ENCODE peak calls at places on chromosomes 6 and 20, in five cellular contexts. F is kidney, O is adipocyte, G is mesendoderm, W is PC-3. K is an unnamed sample. For H3K4me1, the result is how much of the 10 kb centered on the place peaks cover.

GRCh38 chr6:158316022-158316421 is 3.8 kb downstream of the TULP4 start:
- DNase-seq in F (no peak), G (no peak), O (no peak), W (peak), K (peak)

GRCh38 chr6:44003345-44004061 is 123.7 kb downstream of the MRPL14 start:
- DNase-seq in W (no peak), O (no peak), F (peak), G (peak), K (no peak)

GRCh38 chr6:11615214-11615602 is 77.7 kb downstream of the TMEM170B start:
- DNase-seq in W (peak), F (no peak), G (no peak), O (peak), K (peak)

GRCh38 chr6:143027058-143027457 is 33.6 kb upstream of the AIG1 start:
- DNase-seq in F (no peak), W (peak), G (peak), O (peak), K (peak)

GRCh38 chr6:166307981-166308768 is at the start of gene PRR18:
- DNase-seq in G (peak), O (peak), F (no peak), W (no peak), K (no peak)

GRCh38 chr6:107695061-107695715 is 128.9 kb downstream of the SCML4 start:
- DNase-seq in W (no peak), G (no peak), F (no peak), O (peak), K (no peak)

GRCh38 chr20:3237958-3238615 is 903 bp downstream of the SLC4A11 start:
- DNase-seq in G (no peak), F (peak), W (no peak), O (no peak), K (no peak)

GRCh38 chr6:40962241-40962640 is 76.8 kb downstream of the UNC5CL start:
- DNase-seq in G (peak), O (peak), F (no peak), W (peak), K (peak)

GRCh38 chr6:144408151-144408550 is 123.0 kb downstream of the UTRN start:
- DNase-seq in F (no peak), W (no peak), G (no peak), O (peak), K (peak)

GRCh38 chr6:113103618-113104390 is 753.3 kb upstream of the MARCKS start:
- DNase-seq in G (no peak), O (peak), F (no peak), W (peak), K (peak)

GRCh38 chr6:43013020-43013842 is 515 bp downstream of the MEA1 start:
- DNase-seq in F (no peak), W (no peak), G (peak), O (no peak), K (peak)

GRCh38 chr6:47438481-47439347 is 38.9 kb upstream of the CD2AP start:
- DNase-seq in O (no peak), F (no peak), G (no peak), W (no peak), K (no peak)

GRCh38 chr6:132132911-132133639 is 181.9 kb upstream of the CCN2 start:
- DNase-seq in W (peak), O (peak), F (no peak), G (no peak), K (no peak)

GRCh38 chr6:101705866-101706265 is 312.4 kb downstream of the GRIK2 start:
- DNase-seq in O (peak), G (no peak), F (no peak), W (no peak), K (peak)

GRCh38 chr6:127204278-127204677 is 62.4 kb upstream of the RNF146 start:
- DNase-seq in W (no peak), G (no peak), F (no peak), O (no peak), K (no peak)

GRCh38 chr6:106097368-106098231 is 11.5 kb downstream of the PRDM1 start:
- DNase-seq in O (peak), F (no peak), W (peak), G (peak), K (peak)

GRCh38 chr20:64112691-64113443 is 5.5 kb upstream of the NPBWR2 start:
- DNase-seq in F (peak), O (no peak), W (no peak), G (no peak), K (no peak)

GRCh38 chr6:33566182-33567084 is 13.6 kb downstream of the BAK1 start:
- DNase-seq in W (peak), F (no peak), O (peak), G (no peak), K (peak)

GRCh38 chr6:118706702-118707101 is 55.3 kb upstream of the CEP85L start:
- DNase-seq in O (no peak), G (peak), W (no peak), F (no peak), K (peak)

GRCh38 chr6:82570083-82570482 is 206.5 kb downstream of the TPBG start:
- DNase-seq in O (no peak), W (peak), F (no peak), G (no peak), K (no peak)

GRCh38 chr20:41329435-41330342 is 10.9 kb upstream of the LPIN3 start:
- DNase-seq in W (peak), G (peak), F (peak), O (peak), K (peak)

GRCh38 chr6:47144306-47144705 is 102.2 kb upstream of the ADGRF1 start:
- DNase-seq in W (no peak), O (peak), F (no peak), G (no peak), K (peak)

GRCh38 chr6:106553440-106553839 is 75.9 kb downstream of the RTN4IP1 start:
- DNase-seq in W (no peak), G (no peak), O (no peak), F (no peak), K (no peak)

GRCh38 chr20:23350855-23351838 is 556 bp downstream of the NXT1 start:
- DNase-seq in G (peak), O (peak), W (peak), F (peak), K (peak)

GRCh38 chr6:21596379-21597242 is 3.1 kb downstream of the SOX4 start:
- DNase-seq in O (peak), F (peak), W (peak), G (peak), K (peak)

GRCh38 chr20:62906209-62906608 is 20.1 kb downstream of the DIDO1 start:
- DNase-seq in O (no peak), G (no peak), W (no peak), F (no peak), K (no peak)

GRCh38 chr6:35391240-35391968 is 49.0 kb downstream of the PPARD start:
- DNase-seq in W (peak), O (peak), G (no peak), F (no peak), K (peak)

GRCh38 chr6:57313009-57313408 is 4.4 kb upstream of the PRIM2 start:
- DNase-seq in O (peak), F (no peak), W (no peak), G (no peak), K (peak)
- H3K9ac ChIP-seq in O (peak), F (no peak), W (peak), G (no peak), K (no peak)

GRCh38 chr6:128518531-128519131 is 1.8 kb downstream of the PTPRK start:
- DNase-seq in W (peak), O (peak), G (no peak), F (no peak), K (no peak)
- H3K4me3 ChIP-seq in W (peak), O (peak), G (peak), F (peak), K (peak)

GRCh38 chr6:156980948-156981347 is 203.8 kb downstream of the ARID1B start:
- DNase-seq in G (no peak), W (no peak), F (no peak), O (no peak), K (no peak)
- H3K4me1 ChIP-seq in G (under half), W (under half), F (under half), O (under half), K (under half)

GRCh38 chr20:50222568-50223320 is 32.1 kb downstream of the CEBPB start:
- DNase-seq in G (no peak), F (peak), O (no peak), W (no peak), K (no peak)

GRCh38 chr20:50223321-50223995 is 32.8 kb downstream of the CEBPB start:
- DNase-seq in W (no peak), G (no peak), F (peak), O (no peak), K (no peak)

GRCh38 chr20:50220093-50220893 is 29.7 kb downstream of the CEBPB start:
- DNase-seq in W (no peak), G (no peak), O (no peak), F (peak), K (no peak)

GRCh38 chr20:50220894-50221266 is 30.2 kb downstream of the CEBPB start:
- DNase-seq in G (no peak), W (no peak), O (no peak), F (no peak), K (no peak)

DNA sequence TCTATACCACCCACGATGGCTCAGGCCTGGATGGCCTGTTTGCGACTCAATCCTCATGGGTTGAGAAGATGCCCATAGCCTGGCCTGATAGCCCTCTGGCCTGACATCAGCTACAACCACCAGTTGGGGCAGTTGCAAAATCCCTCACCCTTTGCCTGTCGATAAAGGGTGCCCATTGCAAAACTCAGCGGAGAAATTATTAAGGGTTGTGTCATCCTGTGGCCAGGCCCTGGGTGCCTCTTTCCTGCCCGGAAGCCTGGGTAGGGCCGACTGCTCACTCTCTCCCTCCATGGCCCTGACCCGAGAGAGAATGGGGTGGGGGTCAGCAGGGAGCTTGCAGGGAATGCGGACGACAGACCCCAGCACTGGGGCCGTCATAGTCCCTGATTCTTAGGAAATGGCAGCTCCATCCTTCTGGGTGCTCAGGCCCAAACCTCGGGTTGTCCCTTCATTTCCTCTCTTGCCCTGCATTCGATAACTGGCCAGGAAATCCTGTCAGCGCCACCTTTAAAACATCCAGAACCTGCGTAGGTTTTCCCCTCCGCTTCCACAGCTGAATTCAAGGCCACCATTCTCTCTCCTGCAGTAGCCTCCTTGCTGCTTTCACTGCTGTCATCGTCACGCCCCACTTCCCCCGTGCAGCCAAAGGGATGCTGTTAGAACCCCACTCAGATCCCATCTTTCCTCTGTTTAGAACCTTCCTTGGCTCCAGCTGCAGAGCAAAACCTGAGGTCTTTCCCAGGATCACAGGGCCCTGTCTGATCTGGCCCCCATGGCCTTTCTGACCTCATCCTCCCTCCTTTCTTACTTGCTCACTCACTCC is 31.1 kb downstream of the CEBPB start:
- DNase-seq in O (no peak), W (peak), G (no peak), F (peak), K (peak)
- H3K9ac ChIP-seq in O (peak), W (no peak), G (no peak), F (no peak), K (no peak)

GRCh38 chr20:37914672-37915433 is 11.9 kb downstream of the VSTM2L start:
- DNase-seq in G (peak), O (peak), W (no peak), F (no peak), K (no peak)
- H3K4me3 ChIP-seq in G (no peak), O (peak), W (no peak), F (peak), K (no peak)

DNA sequence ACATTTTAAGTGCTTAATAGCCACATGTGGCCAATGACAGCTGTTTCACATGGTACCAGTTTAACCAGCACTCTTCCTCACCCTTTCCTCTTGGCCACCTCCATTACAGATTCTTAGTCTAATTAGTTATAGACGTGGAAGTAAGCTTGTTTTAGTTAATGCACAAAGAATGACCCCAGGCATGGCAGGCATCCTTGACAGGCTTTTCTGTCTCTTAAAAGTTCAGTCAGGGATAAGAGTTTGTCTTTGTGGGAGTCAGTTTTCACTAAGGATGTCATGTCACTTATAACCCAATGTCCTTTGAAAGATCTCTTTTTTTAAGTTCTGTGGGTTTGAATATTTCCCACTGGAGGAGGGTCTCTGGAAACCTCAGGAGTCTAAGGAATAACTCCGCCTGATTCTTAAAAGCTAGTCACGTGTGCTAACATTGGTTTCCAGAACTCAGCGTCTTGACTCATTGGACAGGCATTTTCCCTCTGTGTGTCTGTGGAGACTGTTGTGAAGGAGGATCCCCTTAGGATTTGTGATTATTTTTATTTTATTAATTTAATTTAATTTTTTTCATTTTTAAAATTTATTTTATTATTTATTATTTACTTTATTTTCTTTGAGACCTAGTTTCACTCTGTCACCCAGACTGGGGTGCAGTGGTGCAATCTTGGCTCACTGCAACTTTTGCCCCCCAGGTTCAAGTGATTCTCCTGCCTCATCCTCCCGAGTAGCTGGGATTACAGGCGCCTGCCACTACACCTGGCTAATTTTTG is 171.4 kb downstream of the ZFAND3 start:
- DNase-seq in W (peak), G (peak), F (no peak), O (peak), K (peak)
- H3K4me1 ChIP-seq in W (under half), G (under half), F (under half), O (half or more), K (under half)

DNA sequence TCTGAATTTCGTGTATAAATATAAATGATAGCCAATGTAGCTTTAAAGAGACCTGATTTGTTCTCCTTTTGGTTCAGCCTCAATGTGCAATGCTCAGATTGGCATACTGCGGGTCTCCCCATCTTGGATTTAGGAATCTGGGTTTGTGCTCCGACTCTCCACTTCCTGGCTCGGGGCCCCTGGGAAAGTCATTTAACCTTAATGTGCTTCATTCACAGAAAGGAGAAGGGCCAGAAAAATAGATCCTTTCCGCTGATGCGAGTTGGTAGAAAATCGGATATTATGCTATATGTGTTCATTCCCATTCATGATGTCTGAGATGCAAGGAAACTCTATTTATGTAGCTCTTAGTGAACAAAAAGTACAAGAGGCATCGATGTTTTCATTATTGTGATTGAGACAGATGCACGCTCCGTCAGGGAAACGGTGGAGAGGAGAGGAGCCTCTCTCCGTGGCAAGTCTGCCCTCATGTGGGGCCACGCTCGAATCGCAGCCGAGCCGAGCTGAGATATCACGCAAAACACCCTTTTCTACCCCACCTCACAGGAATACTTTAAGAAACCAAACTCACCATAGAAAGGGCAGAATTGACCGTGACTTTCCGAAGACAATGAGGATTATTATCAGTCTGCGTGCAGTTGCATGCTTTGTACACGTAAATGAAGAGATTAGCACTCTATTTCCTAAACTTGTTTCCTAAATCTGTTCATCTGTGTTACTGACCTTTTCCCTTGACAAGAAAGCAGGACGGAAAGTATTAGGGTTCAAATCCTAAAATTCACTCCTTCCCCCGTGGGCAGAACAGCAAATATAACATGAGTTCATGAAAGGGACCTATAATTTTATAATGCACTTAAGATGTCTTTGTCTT is 136.6 kb downstream of the COL9A1 start:
- DNase-seq in G (peak), W (peak), O (peak), F (no peak), K (peak)
- H3K9ac ChIP-seq in G (no peak), W (no peak), O (peak), F (no peak), K (no peak)

DNA sequence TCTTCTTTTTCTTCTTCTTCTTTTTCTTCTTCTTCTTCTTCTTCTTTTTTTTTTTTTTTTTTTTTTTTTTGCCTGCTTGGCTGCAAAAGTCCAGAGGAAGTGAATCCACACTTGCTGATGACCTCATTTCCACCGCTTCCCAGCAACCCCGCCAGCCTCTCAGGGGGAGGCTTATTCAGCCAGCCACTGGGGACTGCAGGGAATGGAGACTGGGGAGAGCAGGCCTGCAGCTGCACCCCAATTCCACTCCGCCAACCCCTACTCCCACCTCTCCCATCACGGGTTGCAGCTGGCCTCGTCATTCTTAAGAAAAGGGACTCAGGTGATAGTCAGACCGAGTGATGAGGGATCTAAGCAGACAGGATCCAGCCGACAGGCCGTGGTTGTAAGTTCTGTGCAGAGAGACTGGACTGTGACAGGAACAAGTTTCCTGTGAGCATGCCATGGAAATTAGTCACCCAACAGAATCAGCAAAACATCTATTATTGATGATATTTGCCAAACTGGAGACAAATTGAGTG is 59.0 kb upstream of the QKI start:
- DNase-seq in O (no peak), G (no peak), W (peak), F (no peak), K (peak)
- H3K4me3 ChIP-seq in O (peak), G (no peak), W (peak), F (no peak), K (no peak)